ENCODE peak calls at places on chromosomes 16 and 17, in nine cellular contexts. U is thyroid gland, B is heart left ventricle, I is testis, D is H1, F is lower leg skin, J is A549, X is K562, H is prostate gland. K is an unnamed sample.

GRCh38 chr17:18037482-18037881 is 1.5 kb downstream of the ATPAF2 start:
- DNase-seq in F (no peak), J (no peak), I (no peak), H (no peak), B (no peak), X (no peak), U (no peak), D (no peak), K (peak; percentile 87)

GRCh38 chr17:40452074-40452787 is 9.0 kb downstream of the IGFBP4 start:
- DNase-seq in I (no peak), X (no peak), H (no peak), B (peak; percentile 59), J (peak; percentile 67), F (no peak), U (no peak), D (no peak), K (no peak)

GRCh38 chr17:43701318-43701743 is 39.6 kb upstream of the MEOX1 start:
- DNase-seq in U (no peak), H (no peak), X (no peak), F (no peak), B (no peak), D (no peak), I (no peak), J (no peak), K (peak; percentile 87)

GRCh38 chr17:65848751-65849150 is 287.3 kb upstream of the AXIN2 start:
- DNase-seq in D (no peak), I (no peak), J (no peak), H (no peak), X (no peak), F (no peak), B (no peak), U (no peak), K (no peak)

GRCh38 chr16:59758848-59759247 is 1024.7 kb upstream of the GOT2 start:
- DNase-seq in X (no peak), J (no peak), D (no peak), H (no peak), B (no peak), U (no peak), F (no peak), I (no peak), K (no peak)

GRCh38 chr16:86193528-86194193 is 294.7 kb downstream of the IRF8 start:
- DNase-seq in D (no peak), J (no peak), U (no peak), H (no peak), F (no peak), X (no peak), I (no peak), B (no peak), K (no peak)

GRCh38 chr17:7038025-7038862 is 2.4 kb downstream of the SLC16A13 start:
- DNase-seq in B (no peak), H (no peak), J (no peak), X (no peak), I (no peak), D (no peak), F (no peak), U (no peak), K (no peak)

GRCh38 chr16:81836279-81837054 is 57.4 kb downstream of the PLCG2 start:
- DNase-seq in J (no peak), F (no peak), H (no peak), X (no peak), B (no peak), U (no peak), D (no peak), I (no peak), K (no peak)

GRCh38 chr17:57370051-57370581 is 113.8 kb downstream of the MSI2 start:
- DNase-seq in B (no peak), D (no peak), I (no peak), H (no peak), X (peak; percentile 30), U (no peak), F (no peak), J (peak; percentile 91), K (no peak)

GRCh38 chr16:19837331-19837943 is 47.2 kb downstream of the GPRC5B start:
- DNase-seq in F (no peak), J (no peak), B (no peak), X (no peak), I (no peak), H (no peak), D (no peak), U (no peak), K (no peak)

GRCh38 chr16:12470311-12471229 is 333.1 kb downstream of the CPPED1 start:
- DNase-seq in I (no peak), F (no peak), U (peak; percentile 93), B (peak; percentile 71), J (no peak), D (no peak), X (no peak), H (no peak), K (no peak)

GRCh38 chr17:8056232-8056975 is 17.5 kb downstream of the ALOX15B start:
- DNase-seq in U (peak; percentile 31), I (peak; percentile 36), H (peak; percentile 84), F (peak; percentile 66), B (peak; percentile 27), J (no peak), D (no peak), X (no peak), K (peak; percentile 96)

GRCh38 chr17:75881678-75882454 is 3.5 kb upstream of the TRIM47 start:
- DNase-seq in X (no peak), B (no peak), I (no peak), J (no peak), H (no peak), U (no peak), D (no peak), F (no peak), K (no peak)
- H3K4me3 ChIP-seq in X (no peak overlapping the region), B (no peak overlapping the region), I (no peak overlapping the region), J (no peak overlapping the region), H (no peak overlapping the region), U (no peak overlapping the region), D (no peak overlapping the region), F (no peak overlapping the region), K (no peak overlapping the region)

GRCh38 chr16:4477966-4478365 is 1.8 kb downstream of the HMOX2 start:
- DNase-seq in X (no peak), F (no peak), H (no peak), D (no peak), U (peak; percentile 16), J (no peak), I (no peak), B (no peak), K (peak; percentile 63)
- TF ChIP-seq POLR2A in X (no peak), F (no peak), H (no peak), D (no peak), U (no peak), J (no peak), I (no peak), B (no peak), K (no peak)

DNA sequence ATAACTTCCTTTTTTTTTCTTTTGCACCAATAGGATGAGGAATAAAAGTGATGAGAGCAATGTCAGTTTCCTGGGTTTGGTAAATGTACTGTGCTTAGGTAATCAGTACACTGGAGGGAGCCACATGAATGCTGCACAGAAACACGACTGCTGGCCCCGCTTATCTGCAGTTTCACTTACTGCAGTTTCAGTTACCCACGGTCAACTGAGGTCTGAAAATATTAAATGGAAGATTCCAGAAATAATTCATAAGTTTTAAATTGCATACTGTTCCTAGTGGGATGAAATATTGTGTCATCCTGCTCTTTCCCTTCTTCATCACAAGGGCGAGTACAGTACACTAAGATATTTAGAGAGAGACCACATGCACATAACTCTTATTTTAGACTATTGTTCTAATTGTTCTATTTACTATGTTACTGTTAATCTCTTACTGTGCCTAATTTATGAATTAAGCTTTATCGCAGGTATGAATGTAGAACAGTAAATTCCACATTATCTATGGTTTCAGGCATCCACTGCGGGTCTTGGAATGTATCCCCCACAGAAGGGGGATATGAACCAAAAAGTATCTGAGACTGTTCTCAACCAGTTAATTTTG is 6.4 kb upstream of the LGALS3BP start:
- DNase-seq in F (no peak), U (no peak), J (peak; percentile 41), H (no peak), D (no peak), X (peak; percentile 72), I (peak; percentile 73), B (no peak), K (peak; percentile 78)
- TF ChIP-seq CTCF in F (no peak), U (no peak), J (no peak), H (peak; percentile 41), D (no peak), X (peak; percentile 86), I (peak; percentile 45), B (peak; percentile 54), K (peak; percentile 31)

DNA sequence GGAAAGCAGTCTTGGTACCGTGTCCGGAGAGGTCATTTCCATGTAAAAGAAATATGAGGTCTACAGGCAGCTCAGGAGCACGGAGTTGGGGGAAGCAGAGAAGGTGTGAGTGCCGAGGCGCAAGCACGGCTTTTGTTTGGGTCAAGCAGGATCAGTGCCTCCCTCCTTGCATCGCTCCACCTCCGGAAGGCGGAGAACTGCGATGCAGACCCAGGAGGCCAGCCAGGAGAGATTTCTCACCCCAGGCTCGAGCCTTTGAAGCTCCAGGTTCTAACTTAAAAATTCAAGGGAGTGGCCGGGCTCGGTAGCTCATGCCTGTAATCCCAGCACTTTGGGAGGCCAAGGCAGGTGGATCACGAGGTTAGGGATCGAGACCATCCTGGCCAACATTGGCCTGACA is 25.0 kb downstream of the NAA60 start:
- DNase-seq in F (no peak), H (no peak), D (no peak), U (no peak), I (no peak), X (no peak), B (no peak), J (no peak), K (no peak)
- H3K4me3 ChIP-seq in F (no peak overlapping the region), H (no peak overlapping the region), D (no peak overlapping the region), U (no peak overlapping the region), I (no peak overlapping the region), X (no peak overlapping the region), B (no peak overlapping the region), J (no peak overlapping the region), K (no peak overlapping the region)

DNA sequence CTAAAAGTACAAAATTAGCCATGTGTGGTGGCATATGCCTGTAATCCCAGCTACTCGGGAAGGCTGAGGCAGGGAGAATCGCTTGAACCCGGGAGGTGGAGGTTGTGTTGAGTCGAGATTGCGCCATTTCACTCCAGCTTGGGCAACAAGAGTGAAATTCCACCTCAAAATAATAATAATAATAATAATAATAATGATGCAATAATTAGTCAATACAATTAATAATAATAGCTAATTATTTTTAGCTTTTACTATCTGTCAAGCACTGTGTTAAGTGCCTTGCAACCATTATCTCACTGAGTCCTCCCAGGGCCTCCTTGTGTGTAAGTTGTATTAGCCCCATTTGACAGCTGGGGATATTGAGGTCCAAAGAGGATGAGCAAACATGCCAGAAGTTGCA is 14.3 kb upstream of the HS3ST3A1 start:
- DNase-seq in B (no peak), F (no peak), I (no peak), U (no peak), H (no peak), X (no peak), J (no peak), D (no peak), K (no peak)
- TF ChIP-seq POLR2A in B (no peak), F (no peak), I (no peak), U (no peak), H (no peak), X (no peak), J (no peak), D (no peak), K (no peak)

K was measured in NB4.